ENCODE peak calls at places on chromosomes 5 and 9, in eight cellular contexts. L is lung; Y is CD8-positive, alpha-beta T cell; H is heart left ventricle; I is ovary; J is A549; D is fibroblast of lung; S is neural progenitor cell. K is an unnamed sample.

GRCh38 chr9:129242971-129243561 is 65.0 kb upstream of the IER5L start:
- DNase-seq in L (no peak), D (peak), S (no peak), I (peak), Y (no peak), H (peak), J (no peak), K (no peak)

GRCh38 chr5:51389582-51390463 is 6.6 kb downstream of the ISL1 start:
- DNase-seq in S (no peak), H (no peak), D (no peak), L (no peak), Y (no peak), I (no peak), J (no peak), K (no peak)

GRCh38 chr5:40021007-40021406 is 596.2 kb upstream of the DAB2 start:
- DNase-seq in Y (no peak), J (no peak), H (no peak), S (no peak), L (no peak), I (no peak), D (no peak), K (no peak)

GRCh38 chr5:54959673-54960418 is 25.5 kb downstream of the ESM1 start:
- DNase-seq in H (no peak), Y (peak), I (no peak), L (no peak), J (no peak), D (no peak), S (peak), K (no peak)

GRCh38 chr9:31243386-31243785 is 1141.1 kb upstream of the ACO1 start:
- DNase-seq in L (no peak), Y (no peak), I (no peak), S (peak), D (peak), H (no peak), J (no peak), K (no peak)

GRCh38 chr5:170393235-170393634 is 4.1 kb upstream of the KCNMB1 start:
- DNase-seq in S (no peak), Y (peak), D (no peak), H (no peak), L (no peak), J (no peak), I (no peak), K (no peak)

GRCh38 chr5:143398451-143399237 is 4.8 kb downstream of the NR3C1 start:
- DNase-seq in D (no peak), Y (no peak), I (no peak), H (no peak), J (no peak), S (no peak), L (no peak), K (no peak)

GRCh38 chr9:128100581-128100980 is 26.9 kb downstream of the PTGES2 start:
- DNase-seq in I (no peak), D (no peak), H (no peak), J (no peak), S (no peak), Y (no peak), L (no peak), K (no peak)

GRCh38 chr5:152405145-152405544 is at the start of gene NMUR2:
- DNase-seq in L (no peak), I (no peak), S (peak), Y (no peak), D (no peak), H (peak), J (peak), K (no peak)

GRCh38 chr5:14121552-14121951 is 21.6 kb upstream of the TRIO start:
- DNase-seq in S (no peak), H (no peak), L (no peak), Y (no peak), I (no peak), J (no peak), D (no peak), K (no peak)

GRCh38 chr5:39470021-39470420 is 45.2 kb upstream of the DAB2 start:
- DNase-seq in H (no peak), I (no peak), L (no peak), D (no peak), J (no peak), S (no peak), Y (no peak), K (no peak)

GRCh38 chr9:117448066-117448465 is 33.2 kb upstream of the ASTN2 start:
- DNase-seq in Y (no peak), J (no peak), L (no peak), S (peak), D (no peak), H (no peak), I (no peak), K (no peak)

GRCh38 chr5:111756701-111757581 is at the start of gene NREP:
- DNase-seq in Y (peak), S (peak), J (peak), D (peak), I (peak), H (peak), L (peak), K (peak)

GRCh38 chr9:116007824-116008223 is 145.8 kb upstream of the PAPPA start:
- DNase-seq in S (no peak), J (no peak), L (no peak), H (no peak), I (no peak), Y (no peak), D (no peak), K (no peak)

GRCh38 chr9:37371565-37372464 is 50.7 kb upstream of the GRHPR start:
- DNase-seq in Y (no peak), I (no peak), H (no peak), S (no peak), L (no peak), D (peak), J (no peak), K (no peak)

GRCh38 chr5:138754699-138755057 is 1.5 kb downstream of the CTNNA1 start:
- DNase-seq in L (no peak), J (peak), D (peak), S (no peak), I (no peak), Y (no peak), H (no peak), K (no peak)

GRCh38 chr9:84669293-84670105 is at the start of gene NTRK2:
- DNase-seq in Y (no peak), D (peak), S (peak), I (peak), L (no peak), J (peak), H (peak), K (no peak)

GRCh38 chr5:5615569-5615968 is 193.1 kb downstream of the ICE1 start:
- DNase-seq in L (no peak), D (no peak), H (no peak), S (no peak), I (no peak), J (no peak), Y (no peak), K (no peak)

GRCh38 chr5:69295088-69295754 is 37.4 kb downstream of the CCDC125 start:
- DNase-seq in H (no peak), L (no peak), Y (no peak), I (no peak), S (peak), J (no peak), D (peak), K (peak)

GRCh38 chr5:167985373-167985772 is 306.1 kb upstream of the WWC1 start:
- DNase-seq in D (peak), S (no peak), L (no peak), J (no peak), Y (no peak), I (no peak), H (no peak), K (no peak)

GRCh38 chr9:89433826-89434225 is 64.1 kb downstream of the SEMA4D start:
- DNase-seq in S (no peak), J (no peak), H (no peak), D (peak), L (no peak), Y (no peak), I (no peak), K (peak)

GRCh38 chr5:56440871-56441740 is 208.0 kb upstream of the ANKRD55 start:
- DNase-seq in I (no peak), H (no peak), S (no peak), Y (no peak), J (peak), D (peak), L (no peak), K (peak)

GRCh38 chr9:137156567-137157375 is 13.1 kb downstream of the LRRC26 start:
- DNase-seq in H (peak), L (no peak), D (no peak), Y (peak), I (no peak), J (peak), S (peak), K (no peak)

GRCh38 chr5:7683753-7684152 is 167.2 kb downstream of the CFAP90 start:
- DNase-seq in I (no peak), L (no peak), S (no peak), H (no peak), Y (no peak), D (no peak), J (no peak), K (no peak)
- TF ChIP-seq CTCF in I (no peak), L (no peak), S (peak), H (no peak), Y (no peak), D (no peak), J (no peak), K (no peak)

GRCh38 chr5:132775439-132776076 is 1.5 kb downstream of the SEPTIN8 start:
- DNase-seq in I (no peak), H (no peak), S (peak), D (peak), L (no peak), Y (no peak), J (no peak), K (no peak)
- H3K27ac ChIP-seq in I (peak), H (peak), S (no peak), D (no peak), L (peak), Y (no peak), J (no peak), K (no peak)

GRCh38 chr5:132079081-132079480 is 5.5 kb downstream of the CSF2 start:
- DNase-seq in D (no peak), Y (no peak), H (no peak), J (no peak), I (no peak), L (no peak), S (no peak), K (no peak)
- H3K4me3 ChIP-seq in D (no peak), Y (no peak), H (no peak), J (no peak), I (no peak), L (no peak), S (no peak), K (no peak)

DNA sequence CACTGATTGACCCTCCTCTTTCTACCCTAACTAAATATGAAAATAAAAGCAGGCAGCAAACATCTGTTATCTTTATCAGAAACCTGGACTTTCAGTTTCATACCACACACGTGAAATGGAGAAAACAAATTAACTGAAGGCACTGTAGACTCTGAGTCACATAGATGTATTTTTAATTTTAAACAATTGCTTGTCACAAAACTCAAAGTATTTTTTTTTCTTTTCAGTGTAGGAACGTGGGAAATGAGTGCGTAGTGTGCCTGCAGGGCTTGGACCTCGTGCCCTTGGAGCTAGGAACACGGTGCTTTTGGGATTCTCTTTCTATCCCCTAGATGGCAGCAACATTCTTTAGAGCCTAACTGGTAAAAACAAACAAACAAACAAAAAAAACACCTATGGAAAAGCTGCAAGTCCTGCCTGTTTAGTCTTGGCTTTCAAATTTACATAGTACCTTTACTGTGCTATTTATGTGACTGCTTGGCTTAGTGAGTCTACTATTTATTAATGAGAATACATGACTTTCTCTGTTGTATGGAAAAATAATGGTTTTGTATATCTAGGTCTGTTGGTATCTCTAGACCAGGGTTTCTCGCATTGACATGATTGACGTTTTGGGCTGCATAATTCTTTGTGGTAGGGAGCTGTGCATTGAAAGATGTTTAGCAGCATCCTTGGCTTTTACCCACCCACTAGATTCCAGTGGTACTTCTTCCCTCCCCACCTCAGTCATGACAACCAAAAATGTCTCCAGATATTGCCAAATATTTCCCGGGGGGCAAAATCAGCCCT is 16.8 kb upstream of the ACTBL2 start:
- DNase-seq in J (peak), H (no peak), L (no peak), S (peak), I (no peak), D (peak), Y (no peak), K (no peak)
- TF ChIP-seq CTCF in J (peak), H (peak), L (peak), S (peak), I (peak), D (peak), Y (no peak), K (peak)

GRCh38 chr5:93070938-93071337 is 510.1 kb downstream of the NR2F1-AS1 start:
- DNase-seq in S (no peak), I (no peak), Y (no peak), L (no peak), J (no peak), D (no peak), H (no peak), K (no peak)

GRCh38 chr5:93073547-93073946 is 507.5 kb downstream of the NR2F1-AS1 start:
- DNase-seq in H (no peak), D (no peak), I (no peak), L (no peak), S (no peak), J (no peak), Y (no peak), K (no peak)

GRCh38 chr5:93076096-93076495 is 504.9 kb downstream of the NR2F1-AS1 start:
- DNase-seq in D (peak), L (no peak), I (no peak), H (no peak), Y (no peak), J (no peak), S (no peak), K (no peak)

GRCh38 chr5:93071710-93072109 is 509.3 kb downstream of the NR2F1-AS1 start:
- DNase-seq in J (no peak), Y (no peak), D (no peak), I (no peak), S (no peak), L (no peak), H (no peak), K (no peak)

DNA sequence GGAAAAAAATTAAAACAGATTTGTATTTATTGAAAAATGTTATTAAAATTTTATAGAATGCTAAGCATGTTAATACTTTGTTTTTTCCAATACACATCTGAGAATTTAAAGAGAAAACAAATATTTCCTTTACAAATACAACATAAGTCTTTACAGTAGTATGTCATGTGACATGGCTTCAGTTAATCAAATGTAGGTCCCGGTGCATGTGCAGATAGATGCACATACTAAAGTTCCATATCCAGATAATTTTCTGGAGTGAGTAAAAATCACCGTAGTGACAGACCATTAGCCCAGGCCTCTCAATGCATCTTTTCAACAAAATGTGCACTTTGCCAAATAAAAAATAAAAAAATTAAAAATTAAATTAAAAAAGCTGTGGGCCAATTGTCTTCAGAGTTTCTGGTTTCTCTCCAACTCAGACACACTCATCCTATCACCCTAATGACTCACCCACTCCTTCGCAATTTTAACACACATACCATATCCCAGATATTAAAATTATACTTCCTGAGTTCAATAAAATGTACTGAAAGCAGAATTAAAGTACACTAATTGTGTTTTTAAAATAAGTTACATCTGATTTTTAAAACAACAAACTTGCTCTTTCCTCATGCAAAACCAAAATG is 508.1 kb downstream of the NR2F1-AS1 start:
- DNase-seq in Y (no peak), H (no peak), S (no peak), D (peak), J (no peak), I (no peak), L (no peak), K (no peak)
- H3K27ac ChIP-seq in Y (no peak), H (no peak), S (no peak), D (no peak), J (no peak), I (no peak), L (no peak), K (no peak)

GRCh38 chr5:6721442-6721841 is 8.2 kb downstream of the TENT4A start:
- DNase-seq in L (no peak), S (no peak), Y (no peak), H (no peak), D (no peak), J (no peak), I (no peak), K (no peak)
- H3K4me3 ChIP-seq in L (no peak), S (no peak), Y (no peak), H (no peak), D (peak), J (no peak), I (no peak), K (no peak)